ENCODE peak calls at places on chromosomes 12 and 14, in four cellular contexts. O is naive thymus-derived CD4-positive, alpha-beta T cell; M is ovary; A is tibial artery. E is an unnamed sample.

GRCh38 chr14:56199095-56199975 is 81.1 kb downstream of the PELI2 start:
- DNase-seq in O (no peak), A (peak), M (peak), E (peak)

GRCh38 chr14:56004807-56005579 is 113.2 kb upstream of the PELI2 start:
- DNase-seq in O (peak), M (peak), A (peak), E (peak)

GRCh38 chr14:51525705-51526104 is 126.0 kb upstream of the FRMD6 start:
- DNase-seq in A (no peak), M (no peak), O (no peak), E (no peak)

GRCh38 chr12:92431146-92431545 is 271.6 kb upstream of the PLEKHG7 start:
- DNase-seq in O (no peak), M (no peak), A (no peak), E (no peak)

GRCh38 chr12:130958557-130959140 is 4.9 kb downstream of the ADGRD1 start:
- DNase-seq in M (no peak), O (no peak), A (no peak), E (no peak)

GRCh38 chr12:39846971-39847661 is 227.5 kb upstream of the ABCD2 start:
- DNase-seq in A (no peak), M (no peak), O (no peak), E (no peak)

GRCh38 chr14:53715390-53715730 is 241.3 kb downstream of the BMP4 start:
- DNase-seq in M (no peak), O (no peak), A (peak), E (no peak)

GRCh38 chr14:90419200-90419599 is 22.4 kb downstream of the CALM1 start:
- DNase-seq in M (peak), O (no peak), A (peak), E (peak)

GRCh38 chr12:4280351-4281163 is 7.0 kb downstream of the CCND2 start:
- DNase-seq in O (no peak), M (peak), A (no peak), E (peak)

GRCh38 chr12:6277982-6278438 is 32.5 kb upstream of the PLEKHG6 start:
- DNase-seq in A (no peak), O (no peak), M (no peak), E (peak)

GRCh38 chr12:114152890-114153289 is 186.8 kb upstream of the RBM19 start:
- DNase-seq in M (no peak), A (no peak), O (no peak), E (no peak)

GRCh38 chr12:92063641-92064040 is 82.0 kb downstream of the BTG1 start:
- DNase-seq in O (no peak), M (no peak), A (no peak), E (no peak)

GRCh38 chr12:105431537-105431936 is 101.0 kb downstream of the C12orf75 start:
- DNase-seq in O (no peak), M (no peak), A (no peak), E (no peak)

GRCh38 chr14:95227279-95227860 is 70.0 kb upstream of the DICER1 start:
- DNase-seq in A (no peak), M (no peak), O (no peak), E (no peak)

GRCh38 chr14:75289840-75290388 is 11.3 kb downstream of the FOS start:
- DNase-seq in A (no peak), O (no peak), M (peak), E (no peak)

GRCh38 chr14:33477752-33478151 is 473.1 kb downstream of the EGLN3 start:
- DNase-seq in A (no peak), M (no peak), O (no peak), E (no peak)

GRCh38 chr14:52332269-52332668 is 18.2 kb downstream of the PTGER2 start:
- DNase-seq in A (no peak), M (no peak), O (no peak), E (no peak)

GRCh38 chr12:78403681-78404080 is 460.9 kb upstream of the SYT1 start:
- DNase-seq in O (no peak), M (no peak), A (no peak), E (no peak)

GRCh38 chr12:78407722-78408121 is 456.9 kb upstream of the SYT1 start:
- DNase-seq in M (no peak), O (no peak), A (no peak), E (no peak)

GRCh38 chr12:78403136-78403535 is 461.4 kb upstream of the SYT1 start:
- DNase-seq in O (no peak), M (no peak), A (no peak), E (no peak)

GRCh38 chr12:78406213-78406612 is 458.4 kb upstream of the SYT1 start:
- DNase-seq in M (no peak), O (no peak), A (no peak), E (no peak)

GRCh38 chr12:78406776-78407335 is 457.7 kb upstream of the SYT1 start:
- DNase-seq in M (no peak), O (no peak), A (no peak), E (no peak)
- H3K4me3 ChIP-seq in M (no peak), O (no peak), A (no peak), E (no peak)

GRCh38 chr12:53096089-53096741 is 1.3 kb upstream of the IGFBP6 start:
- DNase-seq in O (no peak), M (peak), A (peak), E (peak)

GRCh38 chr12:53097564-53098353 is at the start of gene IGFBP6:
- DNase-seq in O (peak), A (peak), M (peak), E (peak)

GRCh38 chr12:53098354-53098981 is 1.0 kb downstream of the IGFBP6 start:
- DNase-seq in O (no peak), A (peak), M (peak), E (peak)

GRCh38 chr12:53096761-53097160 is 706 bp upstream of the IGFBP6 start:
- DNase-seq in O (no peak), A (no peak), M (no peak), E (no peak)

DNA sequence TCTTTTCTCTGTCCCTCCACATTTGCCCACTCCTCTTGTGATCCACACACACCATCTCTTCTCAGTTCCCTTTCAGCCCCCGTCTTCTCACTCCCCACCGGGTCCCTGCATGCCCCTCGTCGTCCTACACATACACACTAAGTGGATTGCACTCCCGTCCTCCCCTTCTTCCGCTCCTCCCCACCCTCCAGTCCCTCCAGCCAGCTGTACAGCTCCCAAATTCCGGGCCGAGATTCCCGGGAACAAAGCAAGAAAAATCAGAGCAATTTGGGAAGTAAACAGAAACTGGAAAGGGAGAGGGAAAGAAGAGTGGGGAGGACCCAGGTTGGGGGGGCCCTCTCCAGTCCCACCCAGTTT is 282 bp upstream of the IGFBP6 start:
- DNase-seq in M (peak), O (no peak), A (peak), E (no peak)
- H3K4me3 ChIP-seq in M (peak), O (peak), A (peak), E (peak)

GRCh38 chr12:81077329-81077685 is 572 bp upstream of the ACSS3 start:
- DNase-seq in A (no peak), M (peak), O (no peak), E (peak)

GRCh38 chr12:81080431-81080983 is 2.6 kb downstream of the ACSS3 start:
- DNase-seq in O (no peak), A (no peak), M (no peak), E (peak)

GRCh38 chr12:81077686-81078441 is at the start of gene ACSS3:
- DNase-seq in A (peak), M (peak), O (no peak), E (peak)

GRCh38 chr12:81078469-81079196 is 754 bp downstream of the ACSS3 start:
- DNase-seq in A (peak), O (no peak), M (peak), E (peak)

DNA sequence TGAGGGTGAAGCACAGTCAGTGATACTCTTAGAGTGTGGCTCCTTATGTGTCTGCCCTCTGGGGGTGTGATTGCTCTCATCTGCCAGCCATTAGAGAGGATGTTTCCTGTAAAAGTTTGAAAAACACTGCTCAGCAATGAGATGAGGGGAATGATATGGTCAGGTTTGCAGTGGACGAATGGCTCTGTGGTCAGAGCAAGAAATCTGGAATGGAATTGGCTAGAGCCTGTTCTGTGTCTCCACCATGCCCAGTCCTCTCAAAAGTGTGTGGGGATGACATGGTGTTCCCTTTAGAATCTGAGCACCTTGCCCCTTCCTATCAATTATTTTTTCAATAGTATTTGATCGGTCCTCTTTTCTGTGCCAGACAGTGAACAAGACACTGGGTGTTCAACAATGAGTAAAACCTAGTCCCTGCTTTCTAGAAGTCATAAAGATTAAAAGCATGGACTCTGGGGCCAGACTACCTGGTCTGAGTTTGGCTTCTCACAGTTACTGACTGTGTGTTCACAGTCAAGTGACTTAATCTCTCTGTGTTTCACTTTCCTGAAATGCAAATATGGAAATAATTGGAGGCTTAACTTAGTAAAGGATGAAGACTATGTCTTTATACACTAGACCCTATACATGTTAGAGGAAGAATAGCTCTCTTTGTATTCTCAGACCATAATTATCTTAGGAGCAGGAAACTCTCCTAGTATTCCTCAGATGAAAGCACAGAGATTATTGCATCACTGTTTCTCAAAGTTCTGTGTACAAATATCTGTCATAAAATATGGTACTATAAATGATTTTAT is 1.6 kb downstream of the ACSS3 start:
- DNase-seq in O (no peak), A (no peak), M (no peak), E (no peak)
- H3K4me3 ChIP-seq in O (no peak), A (peak), M (peak), E (peak)

GRCh38 chr12:118059645-118060275 is 1.2 kb downstream of the WSB2 start:
- DNase-seq in M (no peak), O (no peak), A (no peak), E (no peak)

GRCh38 chr12:118060301-118061010 is 523 bp downstream of the WSB2 start:
- DNase-seq in A (peak), O (no peak), M (peak), E (peak)

GRCh38 chr12:118061011-118061875 is at the start of gene WSB2:
- DNase-seq in O (peak), M (peak), A (peak), E (peak)

GRCh38 chr12:118058227-118058626 is 2.8 kb downstream of the WSB2 start:
- DNase-seq in O (no peak), A (no peak), M (no peak), E (no peak)

GRCh38 chr12:118058881-118059644 is 1.9 kb downstream of the WSB2 start:
- DNase-seq in O (no peak), M (no peak), A (no peak), E (no peak)
- H3K4me3 ChIP-seq in O (no peak), M (no peak), A (peak), E (no peak)

GRCh38 chr12:132887513-132888341 is at the start of gene CHFR:
- DNase-seq in O (peak), M (peak), A (peak), E (peak)

GRCh38 chr12:132881853-132882252 is 5.6 kb downstream of the CHFR start:
- DNase-seq in A (no peak), O (no peak), M (no peak), E (no peak)

GRCh38 chr12:132888852-132889251 is 1.4 kb upstream of the CHFR start:
- DNase-seq in A (no peak), O (no peak), M (no peak), E (no peak)

GRCh38 chr12:132886529-132887477 is 602 bp downstream of the CHFR start:
- DNase-seq in O (no peak), M (no peak), A (no peak), E (no peak)
- H3K4me3 ChIP-seq in O (peak), M (peak), A (peak), E (peak)

GRCh38 chr14:20989787-20990600 is at the start of gene METTL17:
- DNase-seq in M (peak), O (peak), A (peak), E (peak)

GRCh38 chr14:20989464-20989786 is 355 bp upstream of the METTL17 start:
- DNase-seq in O (no peak), A (no peak), M (no peak), E (no peak)

GRCh38 chr14:20986811-20987210 is 3.0 kb upstream of the METTL17 start:
- DNase-seq in M (no peak), A (peak), O (no peak), E (peak)

DNA sequence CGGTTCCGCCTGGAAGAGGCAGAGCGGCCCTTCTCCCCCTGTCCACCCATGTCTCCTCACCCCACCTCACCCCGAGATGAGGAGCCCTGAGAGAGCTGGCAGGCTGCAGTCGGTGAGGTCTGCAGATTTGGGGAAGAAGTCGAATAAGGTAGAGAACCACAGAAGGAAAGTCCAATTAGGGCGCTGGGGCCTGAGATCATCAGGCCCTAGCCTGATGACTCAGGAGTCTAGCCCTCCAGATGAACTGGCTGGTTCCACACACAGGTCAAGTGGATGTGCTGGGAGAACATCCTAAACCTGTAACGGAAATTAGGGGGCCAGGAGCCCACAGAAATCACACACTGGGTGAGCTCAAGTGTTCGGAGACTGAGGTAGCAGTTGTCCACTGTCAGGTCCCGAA is 1.1 kb upstream of the METTL17 start:
- DNase-seq in M (no peak), O (no peak), A (no peak), E (no peak)
- H3K4me3 ChIP-seq in M (no peak), O (no peak), A (no peak), E (no peak)

DNA sequence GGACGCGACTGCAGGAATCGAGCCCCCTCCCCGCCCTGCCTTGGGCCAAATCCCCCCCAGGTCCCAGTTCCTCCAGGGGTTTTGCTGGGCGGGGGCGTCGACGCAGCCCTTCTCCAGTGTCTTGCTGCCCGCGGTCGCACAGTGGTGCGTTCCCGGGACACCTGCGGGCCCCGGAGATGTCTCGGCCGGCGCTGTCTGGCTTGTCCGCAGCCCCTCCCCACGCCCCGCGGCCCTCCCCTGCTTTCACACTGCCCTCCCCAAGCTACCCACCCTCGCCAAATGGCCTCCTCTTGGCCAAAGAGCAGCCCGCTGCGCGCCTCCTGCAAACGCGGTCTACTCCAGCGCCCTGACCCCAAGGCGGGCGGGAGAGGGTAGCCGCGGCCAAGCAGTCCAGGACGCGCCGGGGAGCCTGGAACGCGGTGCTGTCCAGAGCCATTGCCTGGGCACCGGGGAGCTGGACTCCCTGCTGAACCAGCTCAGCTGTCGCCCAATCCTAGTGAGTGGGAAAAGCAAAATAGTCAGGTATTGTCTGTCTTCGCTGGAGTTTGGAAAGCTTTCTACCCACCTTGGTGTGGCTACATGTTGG is 122.0 kb downstream of the AACS start:
- DNase-seq in M (no peak), A (no peak), O (no peak), E (no peak)
- H3K4me3 ChIP-seq in M (no peak), A (peak), O (no peak), E (no peak)

GRCh38 chr14:100900837-100901390 is 2.6 kb downstream of the RTL1 start:
- DNase-seq in M (peak), A (no peak), O (no peak), E (no peak)
- H3K4me3 ChIP-seq in M (no peak), A (no peak), O (no peak), E (no peak)

GRCh38 chr12:77751939-77752338 is 78.8 kb upstream of the NAV3 start:
- DNase-seq in A (no peak), M (no peak), O (no peak), E (no peak)

GRCh38 chr12:77741974-77742517 is 88.6 kb upstream of the NAV3 start:
- DNase-seq in M (no peak), A (no peak), O (no peak), E (no peak)

GRCh38 chr12:77742631-77743030 is 88.1 kb upstream of the NAV3 start:
- DNase-seq in M (no peak), A (no peak), O (no peak), E (no peak)

DNA sequence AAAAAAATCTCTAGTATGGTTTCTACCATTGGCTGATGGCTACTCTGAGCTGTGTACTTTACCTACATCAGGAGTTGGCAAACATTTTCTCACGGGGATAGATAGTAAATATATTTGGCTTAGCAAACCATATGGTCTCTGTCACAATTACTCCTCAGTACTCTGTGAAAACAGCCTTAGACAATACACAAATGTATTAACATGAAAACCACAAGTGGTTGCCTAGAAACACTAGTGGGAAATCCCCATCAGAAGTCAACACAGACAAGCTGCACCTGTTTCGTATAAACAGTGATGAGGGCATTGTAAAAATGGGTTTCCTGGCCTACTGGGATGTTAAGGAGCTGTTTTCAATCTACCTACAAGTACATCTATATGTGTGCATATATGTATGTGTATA is 84.6 kb upstream of the NAV3 start:
- DNase-seq in O (no peak), A (no peak), M (peak), E (no peak)
- H3K4me3 ChIP-seq in O (no peak), A (no peak), M (no peak), E (no peak)